ENCODE peak calls at places on chromosomes 1 and 21, in eight cellular contexts. P, I, Y, L, O, Z, E and Q are unnamed samples.

GRCh38 chr1:24643362-24644346 is 552 bp downstream of the SRRM1 start:
- DNase-seq in P (no peak), I (peak), Y (no peak), L (peak), O (peak), Z (peak), E (peak), Q (peak)

GRCh38 chr1:53619811-53620619 is 118.9 kb downstream of the GLIS1 start:
- DNase-seq in P (peak), I (no peak), Y (no peak), L (no peak), O (no peak), Z (no peak), E (peak), Q (no peak)

GRCh38 chr1:165481820-165482532 is 37.0 kb upstream of the RXRG start:
- DNase-seq in P (peak), I (peak), Y (no peak), L (no peak), O (peak), Z (no peak), E (peak), Q (peak)

GRCh38 chr21:43825936-43826622 is 36.7 kb downstream of the RRP1 start:
- DNase-seq in P (no peak), I (no peak), Y (no peak), L (no peak), O (no peak), Z (no peak), E (peak), Q (no peak)

GRCh38 chr1:2382621-2383361 is 8.6 kb downstream of the MORN1 start:
- DNase-seq in P (peak), I (peak), Y (no peak), L (no peak), O (peak), Z (peak), E (peak), Q (peak)

GRCh38 chr1:7284839-7285435 is 486.2 kb upstream of the VAMP3 start:
- DNase-seq in P (peak), I (no peak), Y (no peak), L (no peak), O (no peak), Z (no peak), E (no peak), Q (no peak)

GRCh38 chr1:223711173-223711572 is 1.2 kb upstream of the CAPN2 start:
- DNase-seq in P (peak), I (no peak), Y (no peak), L (no peak), O (no peak), Z (no peak), E (peak), Q (no peak)

GRCh38 chr1:15950763-15951295 is 25.1 kb downstream of the ZBTB17 start:
- DNase-seq in P (peak), I (peak), Y (peak), L (peak), O (peak), Z (no peak), E (no peak), Q (peak)

GRCh38 chr21:26835714-26836265 is 9.4 kb downstream of the ADAMTS1 start:
- DNase-seq in P (no peak), I (no peak), Y (no peak), L (no peak), O (no peak), Z (no peak), E (no peak), Q (no peak)

GRCh38 chr1:63381741-63382140 is 14.3 kb downstream of the ALG6 start:
- DNase-seq in P (no peak), I (no peak), Y (no peak), L (no peak), O (no peak), Z (no peak), E (no peak), Q (no peak)

GRCh38 chr1:150972417-150972940 is 2.2 kb downstream of the CERS2 start:
- DNase-seq in P (no peak), I (no peak), Y (no peak), L (no peak), O (no peak), Z (no peak), E (no peak), Q (no peak)

GRCh38 chr1:56185493-56185892 is 393.9 kb downstream of the PLPP3 start:
- DNase-seq in P (peak), I (no peak), Y (no peak), L (no peak), O (no peak), Z (no peak), E (no peak), Q (no peak)

GRCh38 chr1:93516164-93516563 is 68.2 kb downstream of the FNBP1L start:
- DNase-seq in P (no peak), I (no peak), Y (no peak), L (no peak), O (no peak), Z (peak), E (peak), Q (no peak)

GRCh38 chr21:46196733-46197132 is 12.5 kb upstream of the SPATC1L start:
- DNase-seq in P (no peak), I (no peak), Y (no peak), L (no peak), O (no peak), Z (no peak), E (no peak), Q (no peak)

GRCh38 chr1:231778009-231778719 is 151.6 kb downstream of the DISC1 start:
- DNase-seq in P (peak), I (peak), Y (no peak), L (no peak), O (peak), Z (no peak), E (peak), Q (no peak)

GRCh38 chr1:90835172-90835660 is 118.1 kb upstream of the BARHL2 start:
- DNase-seq in P (no peak), I (no peak), Y (peak), L (no peak), O (no peak), Z (no peak), E (no peak), Q (peak)

GRCh38 chr1:52141513-52142219 is at the start of gene ZFYVE9:
- DNase-seq in P (peak), I (peak), Y (peak), L (peak), O (peak), Z (peak), E (peak), Q (peak)

GRCh38 chr1:181113061-181113695 is 24.7 kb downstream of the IER5 start:
- DNase-seq in P (peak), I (peak), Y (no peak), L (no peak), O (no peak), Z (no peak), E (peak), Q (no peak)